ENCODE peak calls at places on chromosome 9, in six cellular contexts. Z, E, L, D, N and C are unnamed samples.

GRCh38 chr9:14156046-14156445 is 157.9 kb downstream of the NFIB start:
- DNase-seq in L (no peak), Z (no peak), E (no peak), D (no peak), N (no peak), C (no peak)

GRCh38 chr9:36118706-36119105 is 17.8 kb upstream of the GLIPR2 start:
- DNase-seq in Z (no peak), E (no peak), N (no peak), D (no peak), L (peak), C (no peak)

GRCh38 chr9:133553123-133553522 is 18.6 kb downstream of the ADAMTSL2 start:
- DNase-seq in L (no peak), E (no peak), N (no peak), D (no peak), Z (no peak), C (no peak)

GRCh38 chr9:127340721-127341120 is 56.2 kb upstream of the SLC2A8 start:
- DNase-seq in Z (no peak), D (no peak), L (no peak), E (no peak), N (no peak), C (no peak)

GRCh38 chr9:121619989-121620673 is 31.3 kb upstream of the DAB2IP start:
- DNase-seq in N (no peak), D (no peak), E (no peak), L (no peak), Z (no peak), C (no peak)

GRCh38 chr9:94480205-94480604 is 74.7 kb upstream of the PCAT7 start:
- DNase-seq in L (no peak), Z (no peak), N (no peak), D (no peak), E (no peak), C (no peak)

GRCh38 chr9:105712773-105713172 is 18.4 kb downstream of the TMEM38B start:
- DNase-seq in D (no peak), L (no peak), Z (no peak), N (no peak), E (no peak), C (no peak)

GRCh38 chr9:126722922-126723806 is 81.7 kb upstream of the ZBTB43 start:
- DNase-seq in Z (peak), E (no peak), D (no peak), L (no peak), N (peak), C (no peak)

GRCh38 chr9:85045271-85045670 is 375.7 kb downstream of the NTRK2 start:
- DNase-seq in E (no peak), Z (no peak), N (no peak), L (no peak), D (no peak), C (no peak)

GRCh38 chr9:78574354-78575036 is 277.6 kb downstream of the PSAT1 start:
- DNase-seq in L (no peak), D (peak), Z (no peak), N (peak), E (no peak), C (no peak)

GRCh38 chr9:121636411-121636865 is 15.0 kb upstream of the DAB2IP start:
- DNase-seq in D (peak), Z (peak), E (peak), L (no peak), N (no peak), C (peak)

GRCh38 chr9:101477214-101477613 is 41.6 kb upstream of the ALDOB start:
- DNase-seq in L (no peak), N (no peak), D (no peak), E (no peak), Z (peak), C (no peak)

GRCh38 chr9:92151691-92152393 is 36.6 kb upstream of the SPTLC1 start:
- DNase-seq in Z (peak), D (peak), L (peak), N (no peak), E (peak), C (peak)

GRCh38 chr9:126128494-126129142 is 198.0 kb upstream of the MVB12B start:
- DNase-seq in N (no peak), L (peak), Z (no peak), E (no peak), D (no peak), C (no peak)

GRCh38 chr9:90815183-90815943 is 13.7 kb downstream of the SYK start:
- DNase-seq in N (peak), Z (peak), D (no peak), E (no peak), L (no peak), C (no peak)

GRCh38 chr9:125630436-125630835 is 76.6 kb downstream of the MAPKAP1 start:
- DNase-seq in D (peak), N (no peak), E (no peak), L (no peak), Z (no peak), C (peak)

GRCh38 chr9:32580631-32581300 is 7.8 kb upstream of the NDUFB6 start:
- DNase-seq in L (no peak), D (no peak), E (no peak), Z (no peak), N (no peak), C (no peak)

GRCh38 chr9:110202232-110202631 is 5.7 kb downstream of the C9orf152 start:
- DNase-seq in E (no peak), N (no peak), L (no peak), Z (no peak), D (no peak), C (no peak)

GRCh38 chr9:133800266-133800665 is 62.1 kb upstream of the SARDH start:
- DNase-seq in L (no peak), D (no peak), N (no peak), Z (no peak), E (no peak), C (no peak)

GRCh38 chr9:17018001-17018491 is 116.8 kb upstream of the CNTLN start:
- DNase-seq in L (no peak), Z (peak), E (peak), N (no peak), D (peak), C (peak)

GRCh38 chr9:86368871-86369521 is 14.8 kb upstream of the TUT7 start:
- DNase-seq in Z (peak), N (no peak), E (peak), D (peak), L (no peak), C (peak)

GRCh38 chr9:34552606-34552981 is 29.8 kb upstream of the ENHO start:
- DNase-seq in L (no peak), N (no peak), D (no peak), E (no peak), Z (no peak), C (no peak)

GRCh38 chr9:126698756-126699155 is 85.0 kb downstream of the LMX1B start:
- DNase-seq in E (no peak), Z (no peak), L (no peak), D (no peak), N (no peak), C (no peak)

GRCh38 chr9:112180387-112180881 is 5.3 kb upstream of the SUSD1 start:
- DNase-seq in L (no peak), N (no peak), E (no peak), D (peak), Z (no peak), C (peak)

GRCh38 chr9:129549684-129550083 is 71.2 kb downstream of the C9orf50 start:
- DNase-seq in D (peak), E (peak), Z (peak), L (no peak), N (no peak), C (peak)

GRCh38 chr9:38212016-38212415 is 143.0 kb upstream of the SHB start:
- DNase-seq in L (no peak), N (no peak), E (no peak), Z (no peak), D (no peak), C (no peak)

GRCh38 chr9:127049044-127049443 is 73.4 kb downstream of the ANGPTL2 start:
- DNase-seq in D (peak), Z (peak), N (peak), L (peak), E (peak), C (peak)

GRCh38 chr9:130268521-130269131 is 3.1 kb downstream of the HMCN2 start:
- DNase-seq in Z (no peak), D (no peak), N (no peak), E (no peak), L (no peak), C (no peak)

GRCh38 chr9:125536184-125537152 is 170.5 kb downstream of the MAPKAP1 start:
- DNase-seq in Z (peak), L (no peak), N (peak), D (peak), E (no peak), C (peak)

GRCh38 chr9:116471093-116471906 is 215.8 kb upstream of the TRIM32 start:
- DNase-seq in D (peak), Z (peak), E (no peak), L (peak), N (peak), C (peak)

GRCh38 chr9:35689601-35690446 is at the start of gene TPM2:
- DNase-seq in L (peak), D (peak), Z (peak), N (no peak), E (peak), C (peak)

GRCh38 chr9:110648698-110649097 is 19.9 kb upstream of the MUSK start:
- DNase-seq in N (no peak), E (no peak), D (no peak), Z (no peak), L (no peak), C (no peak)

GRCh38 chr9:131776036-131776435 is 36.2 kb upstream of the RAPGEF1 start:
- DNase-seq in E (no peak), L (no peak), Z (no peak), D (no peak), N (no peak), C (no peak)

DNA sequence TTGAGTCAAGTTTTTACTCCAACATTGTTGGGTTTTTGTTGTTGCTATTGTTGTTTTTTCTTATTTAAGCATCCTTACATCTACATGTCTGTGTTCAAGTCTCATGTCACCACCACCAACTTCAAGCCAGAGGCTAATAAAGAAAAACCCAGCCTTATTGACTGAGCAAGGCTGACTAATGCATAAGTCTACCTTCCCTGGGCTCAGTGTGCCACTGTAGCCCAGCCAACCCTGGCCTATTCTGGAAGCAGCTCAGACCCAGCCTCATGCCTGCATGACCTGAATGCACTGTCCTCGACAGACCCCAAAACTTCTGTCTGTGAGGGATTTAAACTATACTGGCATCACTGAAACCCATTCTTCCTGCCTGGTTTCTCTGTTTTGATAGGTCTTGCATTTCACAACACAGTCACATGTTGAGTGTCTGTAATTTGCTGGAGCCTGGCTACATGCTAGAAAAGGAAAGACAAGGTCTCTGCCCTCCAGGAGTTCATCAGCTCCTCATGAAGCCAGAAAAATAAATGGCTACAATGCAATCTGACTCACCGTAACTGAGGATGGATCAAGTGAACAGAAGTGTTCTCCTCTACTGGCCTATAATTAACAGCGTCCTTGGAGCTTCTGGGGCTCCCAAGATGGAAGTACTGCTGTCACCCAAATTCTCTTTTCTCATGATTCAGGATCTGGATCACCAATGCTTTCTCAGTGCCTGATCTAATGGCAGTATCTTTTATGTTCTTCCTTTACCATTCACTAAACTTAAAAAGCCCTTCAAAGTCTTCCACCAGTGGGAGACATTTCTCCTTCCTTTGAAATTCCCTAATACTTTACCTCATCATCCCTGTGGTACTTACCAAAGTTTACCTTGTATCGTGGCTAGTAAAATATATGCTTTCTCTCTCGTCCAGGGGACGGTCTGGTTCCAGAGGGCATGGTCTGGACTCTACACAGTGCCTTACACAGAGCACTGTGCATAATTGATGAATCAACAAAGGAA is 103.9 kb upstream of the IFNE start:
- DNase-seq in D (peak), L (no peak), E (peak), N (no peak), Z (peak), C (peak)
- TF ChIP-seq CTCF in D (peak), L (no peak), E (peak), N (no peak), Z (peak), C (peak)

DNA sequence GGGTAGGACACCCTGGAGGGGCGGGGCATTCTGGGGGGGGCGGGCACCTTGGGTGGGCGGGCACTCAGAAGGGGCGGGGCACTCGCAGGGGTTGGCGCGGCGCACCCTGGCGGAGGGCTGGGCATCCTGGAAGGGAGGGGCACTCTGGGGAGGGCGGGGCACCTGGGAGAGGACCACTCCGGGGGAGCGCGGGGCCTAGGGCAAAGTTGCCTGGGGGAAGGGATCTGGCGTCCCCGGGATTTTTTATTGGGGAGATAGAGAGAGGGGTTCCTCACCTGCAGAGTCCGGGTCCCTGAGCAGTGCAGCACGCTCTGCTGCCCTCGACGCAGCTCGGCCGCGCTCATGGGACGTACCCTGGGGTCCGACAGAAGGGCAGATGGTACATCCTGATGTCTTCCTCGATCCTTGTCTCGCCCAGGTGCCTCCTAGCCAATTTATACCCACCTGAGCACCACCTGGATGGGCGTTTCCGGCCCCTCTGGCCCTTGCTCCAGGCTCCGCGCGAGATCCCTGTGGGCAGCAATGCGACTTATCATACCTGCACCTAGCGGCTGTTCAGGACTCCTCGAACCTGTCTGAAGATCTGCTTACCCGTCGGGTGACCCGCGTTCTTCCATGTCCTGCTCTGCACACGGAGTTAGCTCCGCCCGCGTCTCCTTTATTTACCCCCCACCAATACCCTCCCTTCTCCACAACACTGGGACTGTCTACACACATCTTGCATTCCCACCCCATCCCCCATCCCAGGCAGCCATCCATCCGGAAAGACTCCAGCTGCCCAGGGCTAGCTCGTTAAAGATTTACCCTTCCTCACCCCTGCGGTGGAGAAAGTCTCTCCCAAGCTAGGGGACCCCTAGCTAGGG is at the start of gene KIF12:
- DNase-seq in E (no peak), N (peak), L (peak), D (no peak), Z (no peak), C (no peak)
- TF ChIP-seq CTCF in E (no peak), N (no peak), L (no peak), D (no peak), Z (no peak), C (no peak)

DNA sequence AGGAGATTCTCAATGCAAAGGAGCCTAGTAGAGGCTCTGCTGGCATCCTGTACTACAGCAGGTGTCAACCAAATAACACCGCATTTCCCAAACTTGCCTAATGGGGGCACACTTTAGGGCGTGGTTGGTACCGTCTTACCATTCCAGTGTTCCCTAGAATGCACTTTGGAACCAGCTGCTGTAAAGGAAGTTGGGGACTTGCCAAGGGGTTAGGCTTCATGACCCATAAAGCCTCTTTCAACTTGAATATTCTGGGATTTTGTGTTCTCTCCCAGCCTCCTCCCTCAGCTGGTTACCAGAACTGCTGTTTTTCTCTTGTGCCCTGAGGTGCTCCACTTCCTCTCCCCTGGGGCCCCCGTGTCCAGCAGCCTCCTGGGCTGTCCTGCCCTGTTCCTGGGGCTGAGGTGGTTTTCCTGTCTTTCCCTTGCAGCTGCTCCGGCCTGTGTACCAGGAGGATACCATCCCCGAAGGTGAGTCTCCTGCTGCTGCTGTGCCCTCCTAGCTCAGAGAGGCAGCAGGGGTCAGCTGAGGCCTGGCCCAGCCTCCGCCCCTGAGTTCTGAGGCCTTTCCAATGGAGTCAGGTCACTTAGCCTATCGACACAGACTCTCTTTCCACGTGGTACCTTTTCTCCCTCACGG is 44.7 kb downstream of the RGS3 start:
- DNase-seq in L (no peak), N (peak), Z (peak), E (peak), D (no peak), C (peak)
- TF ChIP-seq CTCF in L (no peak), N (peak), Z (peak), E (peak), D (no peak), C (no peak)

GRCh38 chr9:128412120-128412790 is 8.4 kb upstream of the CERCAM start:
- DNase-seq in Z (peak), E (peak), N (peak), D (no peak), L (peak), C (peak)
- TF ChIP-seq CTCF in Z (peak), E (peak), N (peak), D (peak), L (peak), C (peak)

GRCh38 chr9:122930933-122931850 is at the start of gene ZBTB26:
- DNase-seq in L (peak), E (peak), N (peak), D (peak), Z (peak), C (peak)
- TF ChIP-seq CTCF in L (no peak), E (no peak), N (no peak), D (no peak), Z (no peak), C (peak)

DNA sequence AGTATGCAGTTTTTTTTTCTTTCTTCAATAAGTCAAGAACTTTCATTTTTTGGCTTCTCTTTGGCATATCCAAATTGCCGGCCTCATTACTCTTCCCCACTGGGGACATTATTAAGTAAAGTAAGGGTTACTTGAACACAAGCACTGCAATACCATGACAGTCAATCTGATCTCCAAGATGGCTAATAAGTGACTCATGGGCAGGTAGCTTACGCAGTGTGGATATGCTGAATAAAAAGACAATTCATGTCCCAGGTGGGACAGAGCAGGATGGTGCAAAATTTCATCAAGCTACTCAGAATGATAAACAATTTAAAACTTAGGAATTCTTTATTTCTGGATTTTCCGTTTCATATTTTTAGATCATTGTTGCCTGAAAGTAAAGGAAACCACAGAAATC is 671.8 kb downstream of the ACTL7B start:
- DNase-seq in Z (no peak), D (no peak), E (no peak), N (no peak), L (no peak), C (no peak)
- TF ChIP-seq CTCF in Z (no peak), D (no peak), E (no peak), N (no peak), L (no peak), C (no peak)

GRCh38 chr9:124357591-124358361 is 57.5 kb downstream of the PSMB7 start:
- DNase-seq in D (no peak), L (no peak), N (no peak), E (peak), Z (peak), C (no peak)
- TF ChIP-seq CTCF in D (peak), L (no peak), N (peak), E (no peak), Z (peak), C (peak)

DNA sequence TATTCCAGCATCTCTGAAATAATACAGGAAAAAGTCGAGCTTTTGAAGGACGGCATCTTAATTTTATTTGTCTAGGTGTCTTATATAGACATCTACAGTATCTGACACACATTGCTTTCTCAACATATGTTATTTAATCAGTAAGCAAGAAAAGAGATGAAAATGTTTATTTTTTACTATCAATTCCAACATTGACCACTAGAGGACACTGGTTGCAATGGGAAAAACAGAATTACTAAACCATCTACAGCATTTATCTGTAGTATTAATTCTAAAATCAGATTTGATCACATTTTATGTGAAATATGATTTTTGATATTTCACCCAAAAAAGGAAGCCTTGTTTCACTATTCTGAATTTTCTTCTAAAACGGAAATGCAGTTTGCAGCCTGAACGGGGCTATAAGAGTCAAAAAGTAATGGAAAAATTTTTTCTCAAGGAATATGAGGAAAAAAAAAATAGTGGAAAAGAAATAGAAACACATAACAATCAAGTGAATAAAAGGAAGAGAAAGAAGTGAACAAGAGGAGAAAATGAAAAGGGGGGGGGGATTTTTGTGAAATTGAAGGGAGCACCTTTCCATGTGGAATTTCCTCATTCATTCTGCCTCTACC is 98.6 kb downstream of the OSTF1 start:
- DNase-seq in N (peak), Z (peak), E (peak), L (no peak), D (peak), C (peak)
- TF ChIP-seq CTCF in N (peak), Z (peak), E (peak), L (peak), D (peak), C (peak)